ENCODE peak calls at places on chromosome 7, in four cellular contexts. T is psoas muscle, A is upper lobe of right lung, F is PC-9. Y is an unnamed sample.

GRCh38 chr7:50276446-50276845 is 28.1 kb upstream of the IKZF1 start:
- DNase-seq in T (no peak), A (no peak), F (no peak), Y (no peak)

GRCh38 chr7:128164061-128164954 is 76.8 kb upstream of the LEP start:
- DNase-seq in T (no peak), A (no peak), F (peak; percentile 98), Y (no peak)

GRCh38 chr7:17123020-17123419 is 175.4 kb upstream of the AHR start:
- DNase-seq in T (no peak), A (no peak), F (peak; percentile 44), Y (no peak)

GRCh38 chr7:106626376-106627293 is 34.3 kb downstream of the CCDC71L start:
- DNase-seq in T (no peak), A (no peak), F (peak; percentile 75), Y (no peak)

GRCh38 chr7:41916450-41916927 is 213.6 kb upstream of the INHBA start:
- DNase-seq in T (no peak), A (no peak), F (peak; percentile 79), Y (peak; percentile 76)

GRCh38 chr7:30445770-30446169 is 32.8 kb downstream of the NOD1 start:
- DNase-seq in T (peak; percentile 67), A (peak; percentile 89), F (no peak), Y (peak; percentile 45)

GRCh38 chr7:134742688-134743350 is 36.6 kb upstream of the CALD1 start:
- DNase-seq in T (peak; percentile 42), A (no peak), F (no peak), Y (no peak)

GRCh38 chr7:107505997-107506682 is 36.3 kb downstream of the GPR22 start:
- DNase-seq in T (no peak), A (no peak), F (peak; percentile 83), Y (no peak)

GRCh38 chr7:33886100-33886623 is 19.2 kb upstream of the BMPER start:
- DNase-seq in T (no peak), A (no peak), F (no peak), Y (no peak)

GRCh38 chr7:7670490-7670889 is 29.9 kb downstream of the UMAD1 start:
- DNase-seq in T (no peak), A (no peak), F (no peak), Y (no peak)

GRCh38 chr7:7664344-7664743 is 23.8 kb downstream of the UMAD1 start:
- DNase-seq in T (no peak), A (no peak), F (no peak), Y (no peak)

GRCh38 chr7:7665031-7665430 is 24.5 kb downstream of the UMAD1 start:
- DNase-seq in T (no peak), A (no peak), F (no peak), Y (no peak)

GRCh38 chr7:7668708-7669107 is 28.2 kb downstream of the UMAD1 start:
- DNase-seq in T (no peak), A (no peak), F (no peak), Y (no peak)

GRCh38 chr7:7667187-7667586 is 26.6 kb downstream of the UMAD1 start:
- DNase-seq in T (no peak), A (no peak), F (no peak), Y (no peak)
- H3K36me3 ChIP-seq in T (no peaks in the 10 kb centered on the region), A (no peaks in the 10 kb centered on the region), F (no peaks in the 10 kb centered on the region), Y (no peaks in the 10 kb centered on the region)

GRCh38 chr7:1536105-1536767 is 5.7 kb downstream of the MAFK start:
- DNase-seq in T (no peak), A (no peak), F (no peak), Y (no peak)
- H3K4me1 ChIP-seq in T (peaks cover 57% of the 10 kb centered on the region), A (peaks cover 49% of the 10 kb centered on the region), F (peaks cover 56% of the 10 kb centered on the region), Y (peaks cover 17% of the 10 kb centered on the region)

GRCh38 chr7:148790850-148791249 is 92.1 kb downstream of the CUL1 start:
- DNase-seq in T (no peak), A (no peak), F (no peak), Y (no peak)
- H3K36me3 ChIP-seq in T (peaks cover 100% of the 10 kb centered on the region), A (peaks cover 98% of the 10 kb centered on the region), F (peaks cover 57% of the 10 kb centered on the region), Y (peaks cover 96% of the 10 kb centered on the region)

DNA sequence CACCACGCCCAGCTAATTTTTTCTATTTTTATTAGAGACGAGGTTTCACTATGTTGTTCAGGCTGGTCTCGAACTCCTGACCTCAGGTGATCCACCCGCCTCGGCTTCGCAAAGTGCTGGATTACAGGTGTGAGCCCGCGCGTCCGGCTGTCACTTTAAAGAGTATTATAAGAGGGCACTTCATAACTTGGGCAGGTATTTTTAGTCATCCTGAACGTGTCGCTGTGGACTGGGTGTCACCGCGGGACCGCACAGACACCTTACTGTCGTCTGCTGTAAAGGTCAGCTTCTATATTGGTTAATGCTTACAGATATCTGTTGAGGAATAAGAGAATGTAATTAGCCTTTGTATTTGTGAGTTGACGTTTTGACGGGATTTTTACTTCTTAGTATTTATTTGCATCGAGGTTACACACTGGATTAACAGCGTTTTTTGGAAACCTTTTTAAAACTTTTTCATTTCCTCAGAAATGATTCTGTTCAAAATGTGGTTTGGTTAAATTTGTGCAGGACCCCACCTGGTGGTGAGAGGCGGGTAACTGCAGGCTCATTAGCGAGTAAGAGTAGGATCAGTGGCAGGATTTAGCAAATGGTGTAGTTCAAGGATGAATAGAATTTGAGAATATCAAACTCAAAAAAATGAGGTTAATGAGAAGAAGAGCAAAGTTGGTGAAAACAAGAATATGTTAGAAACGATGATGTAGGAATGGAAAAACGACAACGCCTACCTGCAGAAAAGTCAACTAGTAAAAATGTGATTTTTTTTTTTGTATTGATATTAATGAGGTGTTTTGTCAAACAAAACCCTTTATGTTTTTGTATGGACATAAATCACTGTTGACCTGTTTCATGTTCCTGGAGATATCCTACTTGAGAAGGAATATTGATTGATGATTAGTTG is 3.2 kb downstream of the DNAJB6 start:
- DNase-seq in T (peak; percentile 67), A (no peak), F (peak; percentile 66), Y (peak; percentile 82)
- H3K4me1 ChIP-seq in T (peaks cover 48% of the 10 kb centered on the region), A (peaks cover 45% of the 10 kb centered on the region), F (peaks cover 22% of the 10 kb centered on the region), Y (peaks cover 3% of the 10 kb centered on the region)

DNA sequence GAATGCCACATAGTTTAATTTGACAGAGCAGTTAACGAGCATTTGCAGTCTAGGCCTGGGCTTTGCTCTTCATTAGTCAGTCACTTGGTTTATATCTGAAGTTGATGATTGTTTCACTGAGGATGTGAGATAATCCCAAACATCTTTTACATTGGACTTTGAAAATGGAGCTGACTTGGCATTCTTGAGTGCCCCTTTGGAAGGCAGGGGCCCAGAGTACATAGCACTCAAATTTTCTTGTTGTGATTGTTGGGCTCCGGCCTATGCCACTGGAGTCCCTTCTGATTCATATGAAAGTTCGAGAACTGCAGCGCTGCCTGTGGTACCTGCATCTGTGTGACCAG is 21.9 kb downstream of the DNAJB6 start:
- DNase-seq in T (no peak), A (no peak), F (no peak), Y (no peak)
- H3K36me3 ChIP-seq in T (peaks cover 48% of the 10 kb centered on the region), A (peaks cover 55% of the 10 kb centered on the region), F (peaks cover 54% of the 10 kb centered on the region), Y (peaks cover 53% of the 10 kb centered on the region)

Y was measured in ascending aorta.